ENCODE peak calls at places on chromosomes 5 and 9, in nine cellular contexts. X, M, S, N, Y, L, R, C and D are unnamed samples.

GRCh38 chr5:87411586-87412416 is 929 bp downstream of the CCNH start:
- DNase-seq in M (peak; percentile 59), Y (no peak), R (no peak), S (peak; percentile 43), L (peak; percentile 30), N (no peak), X (peak; percentile 53), C (no peak), D (peak; percentile 50)

GRCh38 chr5:32444946-32445758 is 612 bp upstream of the ZFR start:
- DNase-seq in R (no peak), C (no peak), S (no peak), M (no peak), N (no peak), L (no peak), X (no peak), Y (no peak), D (no peak)

GRCh38 chr9:35798658-35799366 is 7.4 kb downstream of the NPR2 start:
- DNase-seq in N (no peak), S (no peak), Y (peak; percentile 31), M (peak; percentile 53), C (no peak), R (no peak), X (no peak), L (no peak), D (no peak)

GRCh38 chr5:8491254-8491653 is 622.3 kb downstream of the MTRR start:
- DNase-seq in Y (peak; percentile 7), C (no peak), X (peak; percentile 9), S (no peak), L (no peak), R (no peak), N (no peak), M (no peak), D (no peak)

GRCh38 chr5:138438724-138439536 is at the start of gene REEP2:
- DNase-seq in C (no peak), X (peak; percentile 30), R (peak; percentile 38), Y (no peak), N (no peak), M (peak; percentile 88), S (peak; percentile 41), L (peak; percentile 78), D (peak; percentile 74)

GRCh38 chr5:51652980-51653379 is 269.7 kb downstream of the ISL1 start:
- DNase-seq in N (no peak), M (no peak), Y (no peak), L (no peak), S (no peak), X (no peak), R (no peak), C (no peak), D (no peak)

GRCh38 chr9:128078504-128079434 is 10.7 kb downstream of the SLC25A25 start:
- DNase-seq in R (no peak), L (no peak), X (peak; percentile 39), Y (peak; percentile 56), C (peak; percentile 12), N (no peak), M (peak; percentile 79), S (peak; percentile 70), D (no peak)

GRCh38 chr9:34318163-34318790 is 10.8 kb downstream of the KIF24 start:
- DNase-seq in R (no peak), Y (no peak), S (no peak), N (no peak), X (no peak), M (no peak), L (peak; percentile 45), C (peak; percentile 48), D (no peak)

GRCh38 chr5:110851357-110851756 is 112.5 kb downstream of the SLC25A46 start:
- DNase-seq in N (no peak), Y (peak; percentile 4), C (no peak), S (no peak), X (no peak), M (no peak), L (no peak), R (no peak), D (no peak)

GRCh38 chr5:44646016-44646415 is 162.7 kb upstream of the MRPS30 start:
- DNase-seq in N (no peak), S (no peak), X (peak; percentile 6), C (no peak), R (no peak), L (no peak), Y (no peak), M (no peak), D (no peak)

GRCh38 chr5:168879929-168880328 is 300.8 kb upstream of the PANK3 start:
- DNase-seq in M (peak; percentile 37), Y (peak; percentile 46), N (no peak), S (no peak), R (no peak), C (no peak), L (no peak), X (no peak), D (no peak)

GRCh38 chr5:146078566-146078965 is 26.8 kb downstream of the PLAC8L1 start:
- DNase-seq in L (peak; percentile 53), R (no peak), S (no peak), M (no peak), N (no peak), C (no peak), X (no peak), Y (no peak), D (no peak)

GRCh38 chr9:35108461-35108860 is 5.5 kb upstream of the STOML2 start:
- DNase-seq in M (no peak), X (no peak), Y (no peak), N (no peak), C (no peak), R (no peak), L (no peak), S (no peak), D (no peak)

GRCh38 chr5:78597068-78597857 is 51.3 kb downstream of the LHFPL2 start:
- DNase-seq in R (no peak), S (no peak), X (peak; percentile 90), M (no peak), Y (peak; percentile 76), L (no peak), N (no peak), C (no peak), D (no peak)

GRCh38 chr9:85431396-85432102 is 310.2 kb downstream of the AGTPBP1 start:
- DNase-seq in R (no peak), N (no peak), M (peak; percentile 30), C (no peak), Y (no peak), L (no peak), X (no peak), S (no peak), D (no peak)

GRCh38 chr5:115402822-115403577 is 106.5 kb upstream of the CCDC112 start:
- DNase-seq in X (peak; percentile 73), S (no peak), N (no peak), C (no peak), M (no peak), Y (no peak), L (no peak), R (no peak), D (no peak)

GRCh38 chr5:116573279-116573616 is 1.4 kb downstream of the SEMA6A start:
- DNase-seq in R (no peak), M (peak; percentile 61), C (peak; percentile 78), Y (no peak), X (no peak), L (no peak), S (peak; percentile 72), N (no peak), D (no peak)

GRCh38 chr5:15877905-15878304 is 301.7 kb downstream of the MARCHF11 start:
- DNase-seq in Y (no peak), S (no peak), L (no peak), N (no peak), R (no peak), M (no peak), X (no peak), C (no peak), D (no peak)

GRCh38 chr5:23459214-23459613 is 48.2 kb upstream of the PRDM9 start:
- DNase-seq in S (no peak), N (no peak), L (no peak), R (no peak), Y (no peak), C (no peak), X (no peak), M (no peak), D (no peak)
- H3K27ac ChIP-seq in S (no peak overlapping the region), N (no peak overlapping the region), L (no peak overlapping the region), R (no peak overlapping the region), Y (no peak overlapping the region), C (no peak overlapping the region), X (no peak overlapping the region), M (no peak overlapping the region), D (no peak overlapping the region)

GRCh38 chr5:135192351-135192750 is 158.3 kb upstream of the PITX1 start:
- DNase-seq in S (no peak), M (no peak), Y (no peak), R (no peak), L (no peak), C (no peak), N (no peak), X (no peak), D (no peak)
- H3K27me3 ChIP-seq in S (peaks cover 5% of the 10 kb centered on the region), M (peaks cover 5% of the 10 kb centered on the region), Y (peaks cover 5% of the 10 kb centered on the region), R (no peaks in the 10 kb centered on the region), L (peaks cover 3% of the 10 kb centered on the region), C (no peaks in the 10 kb centered on the region), N (peaks cover 20% of the 10 kb centered on the region), X (no peaks in the 10 kb centered on the region), D (no peaks in the 10 kb centered on the region)

GRCh38 chr9:77974414-77974813 is 57.2 kb downstream of the GNAQ start:
- DNase-seq in C (no peak), N (no peak), S (no peak), R (no peak), X (no peak), Y (no peak), L (no peak), M (no peak), D (no peak)
- H3K27ac ChIP-seq in C (no peak overlapping the region), N (no peak overlapping the region), S (no peak overlapping the region), R (no peak overlapping the region), X (no peak overlapping the region), Y (no peak overlapping the region), L (no peak overlapping the region), M (no peak overlapping the region), D (no peak overlapping the region)

GRCh38 chr5:93790401-93790800 is 49.0 kb upstream of the POU5F2 start:
- DNase-seq in N (no peak), X (peak; percentile 87), S (no peak), R (no peak), C (no peak), Y (peak; percentile 7), L (no peak), M (no peak), D (no peak)

GRCh38 chr5:93782978-93783377 is 41.6 kb upstream of the POU5F2 start:
- DNase-seq in X (peak; percentile 57), L (no peak), N (no peak), Y (no peak), R (no peak), C (no peak), S (no peak), M (no peak), D (no peak)

GRCh38 chr5:93789173-93790070 is 48.0 kb upstream of the POU5F2 start:
- DNase-seq in C (no peak), Y (peak; percentile 13), L (no peak), N (no peak), S (no peak), M (no peak), X (peak; percentile 90), R (no peak), D (no peak)

GRCh38 chr5:93787598-93787997 is 46.2 kb upstream of the POU5F2 start:
- DNase-seq in S (no peak), X (peak; percentile 29), M (no peak), N (no peak), L (no peak), C (no peak), R (no peak), Y (no peak), D (no peak)

DNA sequence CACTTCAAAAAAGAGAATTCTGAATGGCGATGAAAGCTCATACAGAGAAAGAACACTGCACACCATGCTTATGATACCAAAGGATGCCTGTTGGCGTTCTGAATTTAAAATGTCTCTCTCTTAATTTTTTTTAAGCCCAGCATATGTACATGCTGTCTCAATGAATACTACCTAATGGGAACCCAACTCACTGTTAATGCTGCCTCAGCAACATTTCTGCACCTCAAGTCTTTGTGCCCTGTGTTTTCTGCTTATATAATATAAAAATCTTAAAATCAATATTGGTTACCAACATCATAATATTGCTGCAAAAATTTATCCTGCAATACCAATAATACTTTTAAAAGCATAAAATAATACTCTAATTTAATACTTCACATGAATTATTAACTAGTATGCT is 44.1 kb upstream of the POU5F2 start:
- DNase-seq in C (no peak), N (no peak), M (no peak), X (no peak), Y (no peak), R (no peak), L (no peak), S (no peak), D (no peak)
- H3K27me3 ChIP-seq in C (no peaks in the 10 kb centered on the region), N (no peaks in the 10 kb centered on the region), M (no peaks in the 10 kb centered on the region), X (no peaks in the 10 kb centered on the region), Y (no peaks in the 10 kb centered on the region), R (no peaks in the 10 kb centered on the region), L (no peaks in the 10 kb centered on the region), S (no peaks in the 10 kb centered on the region), D (no peaks in the 10 kb centered on the region)